ENCODE peak calls at places on chromosomes 4 and X, in ten cellular contexts. Q is lower leg skin, Z is transverse colon, C is heart left ventricle, L is A549, D is tibial nerve, K is suprapubic skin, O is esophagus squamous epithelium, H is thyroid gland, R is ovary. M is an unnamed sample.

GRCh38 chrX:136468391-136469103 is 19.2 kb upstream of the BRS3 start:
- DNase-seq in Q (no peak), Z (no peak), C (no peak), L (no peak), D (no peak), K (no peak), O (no peak), H (peak; percentile 36), R (no peak), M (no peak)

GRCh38 chrX:42920752-42921151 is 142.8 kb upstream of the PPP1R2C start:
- DNase-seq in Q (no peak), Z (no peak), C (no peak), L (no peak), D (no peak), K (no peak), O (no peak), H (no peak), R (no peak), M (no peak)

GRCh38 chr4:103318327-103318726 is 120.2 kb upstream of the CENPE start:
- DNase-seq in Q (no peak), Z (no peak), C (no peak), L (no peak), D (no peak), K (no peak), O (no peak), H (no peak), R (no peak), M (no peak)

GRCh38 chr4:7172508-7172907 is 19.8 kb upstream of the SORCS2 start:
- DNase-seq in Q (no peak), Z (no peak), C (no peak), L (no peak), D (no peak), K (peak; percentile 10), O (no peak), H (no peak), R (no peak), M (no peak)

GRCh38 chrX:113741744-113742143 is 842.1 kb upstream of the HTR2C start:
- DNase-seq in Q (no peak), Z (no peak), C (no peak), L (peak; percentile 10), D (no peak), K (no peak), O (no peak), H (no peak), R (no peak), M (peak; percentile 52)

GRCh38 chr4:156858071-156858470 is 113.5 kb downstream of the PDGFC start:
- DNase-seq in Q (no peak), Z (no peak), C (no peak), L (no peak), D (no peak), K (no peak), O (no peak), H (no peak), R (no peak), M (no peak)

GRCh38 chrX:104564335-104564734 is 1.7 kb upstream of the IL1RAPL2 start:
- DNase-seq in Q (no peak), Z (no peak), C (no peak), L (no peak), D (no peak), K (no peak), O (no peak), H (no peak), R (no peak), M (no peak)

GRCh38 chrX:75746891-75747639 is 38.0 kb downstream of the MAGEE2 start:
- DNase-seq in Q (no peak), Z (peak; percentile 33), C (peak; percentile 42), L (peak; percentile 17), D (peak; percentile 7), K (no peak), O (no peak), H (peak; percentile 48), R (peak; percentile 57), M (no peak)

GRCh38 chrX:83966347-83966746 is 105.4 kb downstream of the CYLC1 start:
- DNase-seq in Q (no peak), Z (no peak), C (no peak), L (no peak), D (no peak), K (no peak), O (no peak), H (no peak), R (no peak), M (no peak)

GRCh38 chr4:73621357-73621756 is 1.1 kb upstream of the RASSF6 start:
- DNase-seq in Q (no peak), Z (no peak), C (no peak), L (no peak), D (no peak), K (no peak), O (no peak), H (no peak), R (no peak), M (no peak)

GRCh38 chr4:148770377-148770776 is 328.2 kb upstream of the NR3C2 start:
- DNase-seq in Q (no peak), Z (no peak), C (no peak), L (no peak), D (no peak), K (no peak), O (no peak), H (no peak), R (no peak), M (no peak)

GRCh38 chr4:138162259-138162658 is 79.9 kb downstream of the SLC7A11 start:
- DNase-seq in Q (no peak), Z (no peak), C (no peak), L (no peak), D (no peak), K (no peak), O (no peak), H (no peak), R (no peak), M (no peak)

GRCh38 chrX:94178145-94178790 is 504.3 kb downstream of the FAM133A start:
- DNase-seq in Q (no peak), Z (no peak), C (no peak), L (peak; percentile 2), D (no peak), K (no peak), O (no peak), H (no peak), R (no peak), M (no peak)

GRCh38 chrX:129905787-129906580 is at the start of gene UTP14A:
- DNase-seq in Q (peak; percentile 85), Z (peak; percentile 90), C (peak; percentile 91), L (peak; percentile 96), D (peak; percentile 75), K (peak; percentile 90), O (peak; percentile 60), H (peak; percentile 90), R (peak; percentile 88), M (peak; percentile 88)
- TF ChIP-seq POLR2A in Q (no peak), Z (peak; percentile 36), C (peak; percentile 26), L (peak; percentile 46), D (no peak), K (no peak), O (no peak), H (peak; percentile 51), R (peak; percentile 27), M (peak; percentile 61)

DNA sequence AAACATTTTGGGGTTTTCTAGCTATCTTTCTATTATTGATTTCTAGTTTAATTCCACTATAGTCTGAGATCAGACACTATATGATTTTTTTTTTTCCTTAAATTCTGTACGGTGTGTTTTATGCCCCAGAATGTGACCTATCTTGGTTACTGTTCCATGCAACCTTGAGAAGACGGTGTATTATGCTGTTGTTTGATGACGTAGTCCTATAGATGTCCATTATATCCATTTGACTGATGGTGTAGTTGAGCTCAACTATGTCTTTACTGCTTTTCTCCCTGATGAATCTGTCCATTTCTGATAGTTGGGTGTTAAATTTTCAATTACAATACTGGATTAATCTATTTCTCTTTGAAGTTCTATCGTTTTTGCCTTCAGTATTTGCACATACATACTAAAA is 212.5 kb downstream of the NDST4 start:
- DNase-seq in Q (no peak), Z (no peak), C (no peak), L (no peak), D (no peak), K (no peak), O (no peak), H (no peak), R (no peak), M (no peak)
- TF ChIP-seq POLR2A in Q (no peak), Z (no peak), C (no peak), L (no peak), D (no peak), K (no peak), O (no peak), H (no peak), R (no peak), M (no peak)

GRCh38 chr4:37890501-37891220 is at the start of gene TBC1D1:
- DNase-seq in Q (no peak), Z (peak; percentile 81), C (peak; percentile 88), L (peak; percentile 5), D (peak; percentile 23), K (peak; percentile 66), O (peak; percentile 4), H (peak; percentile 90), R (peak; percentile 66), M (no peak)
- TF ChIP-seq POLR2A in Q (no peak), Z (peak; percentile 16), C (peak; percentile 41), L (no peak), D (no peak), K (no peak), O (no peak), H (peak; percentile 64), R (no peak), M (no peak)

GRCh38 chr4:158769175-158769831 is 477 bp downstream of the FNIP2 start:
- DNase-seq in Q (peak; percentile 29), Z (peak; percentile 37), C (peak; percentile 41), L (no peak), D (no peak), K (peak; percentile 75), O (no peak), H (peak; percentile 41), R (peak; percentile 70), M (peak; percentile 40)

GRCh38 chr4:158770671-158771070 is 1.8 kb downstream of the FNIP2 start:
- DNase-seq in Q (no peak), Z (no peak), C (no peak), L (no peak), D (no peak), K (no peak), O (no peak), H (no peak), R (no peak), M (no peak)

GRCh38 chr4:158766419-158767044 is 2.3 kb upstream of the FNIP2 start:
- DNase-seq in Q (no peak), Z (no peak), C (no peak), L (no peak), D (no peak), K (no peak), O (no peak), H (no peak), R (no peak), M (no peak)

GRCh38 chr4:158771776-158772175 is 3.0 kb downstream of the FNIP2 start:
- DNase-seq in Q (no peak), Z (no peak), C (no peak), L (no peak), D (no peak), K (no peak), O (no peak), H (no peak), R (no peak), M (peak; percentile 85)

DNA sequence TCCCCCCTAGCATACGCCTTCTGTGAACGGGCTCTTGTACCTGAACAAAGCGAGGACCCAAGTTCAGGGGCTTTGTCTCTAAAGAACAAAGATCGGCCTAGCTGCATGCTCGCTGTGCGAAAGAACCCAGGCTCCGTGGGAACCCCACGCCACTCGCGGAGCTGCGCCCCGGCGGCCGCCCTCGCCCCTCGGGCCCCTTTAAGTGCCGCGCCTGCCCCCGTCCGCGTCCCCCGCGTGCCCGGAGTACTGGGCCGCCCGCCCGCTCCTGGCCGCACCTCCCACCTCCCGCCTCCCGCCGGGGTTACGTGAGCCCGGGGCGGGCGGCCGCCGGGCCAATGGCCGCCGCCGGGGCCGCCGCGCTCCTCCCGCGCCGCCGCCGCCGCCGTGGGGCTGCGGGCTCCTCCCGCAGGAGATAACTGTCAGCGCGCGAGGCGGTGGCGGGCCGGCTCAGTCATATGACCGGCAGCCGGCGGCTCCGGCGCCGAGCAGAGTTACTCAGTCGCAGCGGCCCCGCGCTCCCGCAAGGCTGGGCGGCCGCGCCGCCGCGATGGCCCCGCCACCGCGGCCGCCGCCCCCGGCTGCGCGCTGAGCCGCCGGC is at the start of gene FNIP2:
- DNase-seq in Q (peak; percentile 53), Z (peak; percentile 86), C (peak; percentile 88), L (peak; percentile 62), D (peak; percentile 61), K (peak; percentile 87), O (peak; percentile 8), H (peak; percentile 82), R (peak; percentile 91), M (peak; percentile 80)
- TF ChIP-seq POLR2A in Q (no peak), Z (peak; percentile 55), C (peak; percentile 69), L (peak; percentile 59), D (peak; percentile 46), K (peak; percentile 70), O (no peak), H (peak; percentile 95), R (no peak), M (peak; percentile 53)